ENCODE peak calls at places on chromosomes 13 and 19, in five cellular contexts. One of them, this sample, is unnamed.
A peak's percentile ranks its signal among the peaks of the same experiment; 100 is the strongest.

GRCh38 chr13:34567558-34567957 is 374.5 kb upstream of the NBEA start:
- DNase-seq in activated CD8-positive, alpha-beta memory T cell treated with anti-CD3 and anti-CD28 coated beads for 4 hours: no peak
- DNase-seq in stimulated activated CD4-positive, alpha-beta T cell treated with anti-CD3 and anti-CD28 coated beads, Interleukin-1b, Interleukin-23, amount 100 ng/mL, for 4 hours: no peak
- DNase-seq in stimulated activated CD8-positive, alpha-beta memory T cell treated with anti-CD3 and anti-CD28 coated beads, Interleukin-12 subunit alpha, Interleukin-12 subunit beta, amount 100 ng/mL, for 4 hours: no peak
- DNase-seq in endothelial cell: no peak
- DNase-seq in this sample: no peak

GRCh38 chr13:80340643-80341097 is 256 bp downstream of the SPRY2 start:
- DNase-seq in stimulated activated CD4-positive, alpha-beta T cell treated with anti-CD3 and anti-CD28 coated beads, Interleukin-1b, Interleukin-23, amount 100 ng/mL, for 4 hours: no peak
- DNase-seq in stimulated activated CD8-positive, alpha-beta memory T cell treated with anti-CD3 and anti-CD28 coated beads, Interleukin-12 subunit alpha, Interleukin-12 subunit beta, amount 100 ng/mL, for 4 hours: no peak
- DNase-seq in endothelial cell: no peak
- DNase-seq in activated CD8-positive, alpha-beta memory T cell treated with anti-CD3 and anti-CD28 coated beads for 4 hours: no peak
- DNase-seq in this sample: no peak

GRCh38 chr13:40348096-40348679 is 318.3 kb downstream of the FOXO1 start:
- DNase-seq in endothelial cell: no peak
- DNase-seq in activated CD8-positive, alpha-beta memory T cell treated with anti-CD3 and anti-CD28 coated beads for 4 hours: no peak
- DNase-seq in stimulated activated CD4-positive, alpha-beta T cell treated with anti-CD3 and anti-CD28 coated beads, Interleukin-1b, Interleukin-23, amount 100 ng/mL, for 4 hours: no peak
- DNase-seq in stimulated activated CD8-positive, alpha-beta memory T cell treated with anti-CD3 and anti-CD28 coated beads, Interleukin-12 subunit alpha, Interleukin-12 subunit beta, amount 100 ng/mL, for 4 hours: no peak
- DNase-seq in this sample: no peak

GRCh38 chr19:30087381-30088138 is 145.5 kb downstream of the URI1 start:
- DNase-seq in endothelial cell: no peak
- DNase-seq in activated CD8-positive, alpha-beta memory T cell treated with anti-CD3 and anti-CD28 coated beads for 4 hours: no peak
- DNase-seq in stimulated activated CD4-positive, alpha-beta T cell treated with anti-CD3 and anti-CD28 coated beads, Interleukin-1b, Interleukin-23, amount 100 ng/mL, for 4 hours: no peak
- DNase-seq in stimulated activated CD8-positive, alpha-beta memory T cell treated with anti-CD3 and anti-CD28 coated beads, Interleukin-12 subunit alpha, Interleukin-12 subunit beta, amount 100 ng/mL, for 4 hours: no peak
- DNase-seq in this sample: no peak

GRCh38 chr19:46587861-46588260 is 13.3 kb upstream of the CALM3 start:
- DNase-seq in stimulated activated CD8-positive, alpha-beta memory T cell treated with anti-CD3 and anti-CD28 coated beads, Interleukin-12 subunit alpha, Interleukin-12 subunit beta, amount 100 ng/mL, for 4 hours: no peak
- DNase-seq in activated CD8-positive, alpha-beta memory T cell treated with anti-CD3 and anti-CD28 coated beads for 4 hours: no peak
- DNase-seq in stimulated activated CD4-positive, alpha-beta T cell treated with anti-CD3 and anti-CD28 coated beads, Interleukin-1b, Interleukin-23, amount 100 ng/mL, for 4 hours: no peak
- DNase-seq in endothelial cell: no peak
- DNase-seq in this sample: no peak

GRCh38 chr13:65855276-65855675 is 1374.9 kb downstream of the PCDH9 start:
- DNase-seq in stimulated activated CD8-positive, alpha-beta memory T cell treated with anti-CD3 and anti-CD28 coated beads, Interleukin-12 subunit alpha, Interleukin-12 subunit beta, amount 100 ng/mL, for 4 hours: no peak
- DNase-seq in activated CD8-positive, alpha-beta memory T cell treated with anti-CD3 and anti-CD28 coated beads for 4 hours: no peak
- DNase-seq in endothelial cell: no peak
- DNase-seq in stimulated activated CD4-positive, alpha-beta T cell treated with anti-CD3 and anti-CD28 coated beads, Interleukin-1b, Interleukin-23, amount 100 ng/mL, for 4 hours: no peak
- DNase-seq in this sample: no peak

GRCh38 chr19:53808710-53809125 is 15.4 kb downstream of the NLRP12 start:
- DNase-seq in activated CD8-positive, alpha-beta memory T cell treated with anti-CD3 and anti-CD28 coated beads for 4 hours: no peak
- DNase-seq in stimulated activated CD8-positive, alpha-beta memory T cell treated with anti-CD3 and anti-CD28 coated beads, Interleukin-12 subunit alpha, Interleukin-12 subunit beta, amount 100 ng/mL, for 4 hours: no peak
- DNase-seq in stimulated activated CD4-positive, alpha-beta T cell treated with anti-CD3 and anti-CD28 coated beads, Interleukin-1b, Interleukin-23, amount 100 ng/mL, for 4 hours: no peak
- DNase-seq in endothelial cell: peak; percentile 40
- DNase-seq in this sample: peak; percentile 22

GRCh38 chr13:99357920-99358319 is 50.7 kb upstream of the GPR183 start:
- DNase-seq in stimulated activated CD4-positive, alpha-beta T cell treated with anti-CD3 and anti-CD28 coated beads, Interleukin-1b, Interleukin-23, amount 100 ng/mL, for 4 hours: no peak
- DNase-seq in endothelial cell: no peak
- DNase-seq in activated CD8-positive, alpha-beta memory T cell treated with anti-CD3 and anti-CD28 coated beads for 4 hours: no peak
- DNase-seq in stimulated activated CD8-positive, alpha-beta memory T cell treated with anti-CD3 and anti-CD28 coated beads, Interleukin-12 subunit alpha, Interleukin-12 subunit beta, amount 100 ng/mL, for 4 hours: no peak
- DNase-seq in this sample: no peak

GRCh38 chr19:30407310-30407709 is 35.1 kb downstream of the ZNF536 start:
- DNase-seq in stimulated activated CD8-positive, alpha-beta memory T cell treated with anti-CD3 and anti-CD28 coated beads, Interleukin-12 subunit alpha, Interleukin-12 subunit beta, amount 100 ng/mL, for 4 hours: no peak
- DNase-seq in endothelial cell: no peak
- DNase-seq in stimulated activated CD4-positive, alpha-beta T cell treated with anti-CD3 and anti-CD28 coated beads, Interleukin-1b, Interleukin-23, amount 100 ng/mL, for 4 hours: no peak
- DNase-seq in activated CD8-positive, alpha-beta memory T cell treated with anti-CD3 and anti-CD28 coated beads for 4 hours: no peak
- DNase-seq in this sample: no peak

GRCh38 chr19:29202281-29202680 is 10.7 kb downstream of the UQCRFS1 start:
- DNase-seq in stimulated activated CD4-positive, alpha-beta T cell treated with anti-CD3 and anti-CD28 coated beads, Interleukin-1b, Interleukin-23, amount 100 ng/mL, for 4 hours: no peak
- DNase-seq in activated CD8-positive, alpha-beta memory T cell treated with anti-CD3 and anti-CD28 coated beads for 4 hours: no peak
- DNase-seq in endothelial cell: no peak
- DNase-seq in stimulated activated CD8-positive, alpha-beta memory T cell treated with anti-CD3 and anti-CD28 coated beads, Interleukin-12 subunit alpha, Interleukin-12 subunit beta, amount 100 ng/mL, for 4 hours: no peak
- DNase-seq in this sample: no peak

GRCh38 chr13:65965496-65965895 is 1264.6 kb downstream of the PCDH9 start:
- DNase-seq in activated CD8-positive, alpha-beta memory T cell treated with anti-CD3 and anti-CD28 coated beads for 4 hours: no peak
- DNase-seq in stimulated activated CD4-positive, alpha-beta T cell treated with anti-CD3 and anti-CD28 coated beads, Interleukin-1b, Interleukin-23, amount 100 ng/mL, for 4 hours: no peak
- DNase-seq in stimulated activated CD8-positive, alpha-beta memory T cell treated with anti-CD3 and anti-CD28 coated beads, Interleukin-12 subunit alpha, Interleukin-12 subunit beta, amount 100 ng/mL, for 4 hours: no peak
- DNase-seq in endothelial cell: no peak
- DNase-seq in this sample: no peak

GRCh38 chr19:19514215-19514633 is 1.1 kb downstream of the TSSK6 start:
- DNase-seq in endothelial cell: no peak
- DNase-seq in stimulated activated CD4-positive, alpha-beta T cell treated with anti-CD3 and anti-CD28 coated beads, Interleukin-1b, Interleukin-23, amount 100 ng/mL, for 4 hours: no peak
- DNase-seq in activated CD8-positive, alpha-beta memory T cell treated with anti-CD3 and anti-CD28 coated beads for 4 hours: no peak
- DNase-seq in stimulated activated CD8-positive, alpha-beta memory T cell treated with anti-CD3 and anti-CD28 coated beads, Interleukin-12 subunit alpha, Interleukin-12 subunit beta, amount 100 ng/mL, for 4 hours: no peak
- DNase-seq in this sample: no peak

GRCh38 chr13:30877335-30877734 is 28.7 kb upstream of the MEDAG start:
- DNase-seq in stimulated activated CD8-positive, alpha-beta memory T cell treated with anti-CD3 and anti-CD28 coated beads, Interleukin-12 subunit alpha, Interleukin-12 subunit beta, amount 100 ng/mL, for 4 hours: no peak
- DNase-seq in endothelial cell: no peak
- DNase-seq in stimulated activated CD4-positive, alpha-beta T cell treated with anti-CD3 and anti-CD28 coated beads, Interleukin-1b, Interleukin-23, amount 100 ng/mL, for 4 hours: no peak
- DNase-seq in activated CD8-positive, alpha-beta memory T cell treated with anti-CD3 and anti-CD28 coated beads for 4 hours: no peak
- DNase-seq in this sample: no peak

This sample was measured in LoVo.